ENCODE peak calls at places on chromosomes 16 and 17, in seven cellular contexts. S is transverse colon; I is effector memory CD4-positive, alpha-beta T cell; U is esophagus muscularis mucosa; Q is tibial nerve; B is astrocyte; E is small intestine. R is an unnamed sample. For H3K4me1 and H3K9me3, the result is how much of the 10 kb centered on the place peaks cover.

GRCh38 chr17:74994440-74994839 is 7.0 kb downstream of the CDR2L start:
- DNase-seq in S (no peak), I (no peak), U (no peak), Q (no peak), B (peak), E (no peak), R (no peak)

GRCh38 chr17:82324566-82325285 is 7.3 kb upstream of the CD7 start:
- DNase-seq in S (peak), I (no peak), U (no peak), Q (no peak), B (no peak), E (peak), R (peak)

GRCh38 chr17:43578699-43579569 is 32.8 kb upstream of the ETV4 start:
- DNase-seq in S (no peak), I (peak), U (no peak), Q (no peak), B (peak), E (peak), R (no peak)

GRCh38 chr16:24053325-24053946 is 202.7 kb upstream of the CACNG3 start:
- DNase-seq in S (no peak), I (no peak), U (no peak), Q (no peak), B (no peak), E (no peak), R (no peak)

GRCh38 chr17:78544876-78545755 is 32.1 kb downstream of the DNAH17 start:
- DNase-seq in S (no peak), I (no peak), U (peak), Q (no peak), B (no peak), E (no peak), R (no peak)

GRCh38 chr16:31099860-31100638 is 5.5 kb upstream of the VKORC1 start:
- DNase-seq in S (no peak), I (no peak), U (no peak), Q (no peak), B (peak), E (no peak), R (no peak)

GRCh38 chr17:74513987-74514631 is 17.2 kb downstream of the CD300LB start:
- DNase-seq in S (no peak), I (peak), U (peak), Q (peak), B (peak), E (no peak), R (no peak)

GRCh38 chr16:71311553-71312158 is 22.5 kb upstream of the CMTR2 start:
- DNase-seq in S (no peak), I (no peak), U (no peak), Q (no peak), B (no peak), E (peak), R (peak)

GRCh38 chr16:4091638-4092037 is 24.6 kb downstream of the ADCY9 start:
- DNase-seq in S (peak), I (no peak), U (no peak), Q (no peak), B (no peak), E (no peak), R (no peak)
- H3K4me1 ChIP-seq in S (under half), I (under half), U (under half), Q (under half), B (under half), E (under half), R (half or more)

GRCh38 chr16:48308535-48308934 is 61.2 kb upstream of the ABCC11 start:
- DNase-seq in S (no peak), I (no peak), U (no peak), Q (no peak), B (no peak), E (no peak), R (no peak)
- H3K9me3 ChIP-seq in S (under half), I (under half), U (under half), Q (half or more), B (under half), E (under half), R (under half)

DNA sequence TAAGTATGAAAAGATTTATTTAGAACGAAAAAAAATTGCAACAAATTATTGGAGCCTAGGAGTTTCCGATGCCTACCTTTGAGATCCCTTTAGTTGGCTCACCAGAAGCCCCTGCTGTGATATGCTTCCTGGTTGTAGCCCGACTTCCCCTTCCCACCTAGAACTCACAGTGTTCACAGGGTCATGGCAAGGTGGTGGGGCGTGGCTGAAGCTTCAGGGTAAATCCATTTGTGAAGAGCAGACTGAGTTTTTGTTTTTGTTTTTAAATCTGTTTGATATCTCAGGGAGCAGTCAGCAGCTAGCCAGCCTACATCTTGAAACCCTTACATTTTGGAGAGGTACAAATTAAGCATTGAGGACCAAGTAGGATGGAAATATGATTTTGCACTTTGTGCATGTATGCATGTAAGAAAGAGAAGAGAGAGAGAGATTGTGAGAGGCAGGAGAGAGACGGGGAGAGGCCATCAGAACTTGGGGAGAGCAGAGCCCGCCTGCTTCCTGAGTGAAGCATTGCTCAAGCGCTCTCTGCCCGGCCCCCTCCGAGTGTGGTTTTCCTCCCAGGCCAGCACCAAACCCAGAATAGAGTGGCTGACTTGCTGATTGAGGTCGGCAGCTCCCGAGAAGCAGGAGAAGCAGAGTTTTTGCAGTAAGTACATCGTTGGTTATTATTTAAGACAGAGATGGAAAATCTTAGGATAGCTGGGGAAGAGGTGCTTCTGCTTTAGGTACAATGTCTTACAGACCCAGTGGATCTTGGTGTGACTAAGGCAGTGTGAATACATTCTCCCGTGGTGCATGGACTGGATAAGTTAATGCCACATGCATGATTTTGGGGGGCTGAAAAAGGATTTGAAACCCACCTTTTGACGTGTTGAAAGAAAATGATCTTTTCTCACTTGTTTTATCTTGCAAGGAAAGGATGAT is 64.2 kb downstream of the SPECC1 start:
- DNase-seq in S (peak), I (no peak), U (no peak), Q (peak), B (peak), E (no peak), R (peak)
- H3K4me3 ChIP-seq in S (no peak), I (no peak), U (peak), Q (peak), B (no peak), E (no peak), R (no peak)

GRCh38 chr17:73359987-73360410 is 48.2 kb upstream of the CDC42EP4 start:
- DNase-seq in S (peak), I (no peak), U (no peak), Q (no peak), B (no peak), E (peak), R (peak)

GRCh38 chr17:73363788-73364522 is 52.2 kb upstream of the CDC42EP4 start:
- DNase-seq in S (no peak), I (no peak), U (no peak), Q (no peak), B (no peak), E (peak), R (no peak)

GRCh38 chr17:73360961-73361761 is 49.4 kb upstream of the CDC42EP4 start:
- DNase-seq in S (no peak), I (no peak), U (no peak), Q (no peak), B (no peak), E (no peak), R (no peak)

GRCh38 chr17:73365203-73365933 is 53.6 kb upstream of the CDC42EP4 start:
- DNase-seq in S (no peak), I (no peak), U (no peak), Q (no peak), B (no peak), E (no peak), R (no peak)

DNA sequence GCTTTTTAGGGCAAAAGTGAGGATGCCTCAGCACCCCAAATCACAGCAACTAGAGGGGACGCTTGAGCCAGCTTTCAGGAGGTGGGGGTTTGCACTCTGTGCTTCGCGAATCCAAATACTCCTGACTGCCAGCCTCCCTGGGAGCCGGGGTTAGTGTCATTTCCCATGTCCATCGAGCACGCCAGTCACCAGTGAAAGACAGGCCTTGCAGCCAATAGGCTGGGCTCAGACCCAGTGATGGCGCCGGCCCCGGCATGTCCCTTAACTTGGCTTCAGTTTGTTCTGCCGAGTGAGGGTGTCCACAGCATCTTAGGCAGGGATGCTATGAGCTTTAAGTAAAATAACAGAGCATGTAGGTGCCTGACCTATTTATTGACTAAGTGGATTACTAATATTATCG is 50.9 kb upstream of the CDC42EP4 start:
- DNase-seq in S (no peak), I (no peak), U (no peak), Q (no peak), B (no peak), E (no peak), R (no peak)
- H3K4me1 ChIP-seq in S (under half), I (under half), U (under half), Q (under half), B (under half), E (under half), R (under half)

GRCh38 chr16:16161319-16161718 is 62.0 kb downstream of the ABCC6 start:
- DNase-seq in S (no peak), I (no peak), U (no peak), Q (no peak), B (no peak), E (no peak), R (no peak)
- H3K9me3 ChIP-seq in S (under half), I (under half), U (under half), Q (under half), B (under half), E (under half), R (under half)

GRCh38 chr16:78242231-78242630 is 142.8 kb downstream of the WWOX start:
- DNase-seq in S (no peak), I (no peak), U (peak), Q (no peak), B (no peak), E (no peak), R (no peak)
- H3K4me3 ChIP-seq in S (no peak), I (no peak), U (no peak), Q (no peak), B (no peak), E (no peak), R (no peak)

DNA sequence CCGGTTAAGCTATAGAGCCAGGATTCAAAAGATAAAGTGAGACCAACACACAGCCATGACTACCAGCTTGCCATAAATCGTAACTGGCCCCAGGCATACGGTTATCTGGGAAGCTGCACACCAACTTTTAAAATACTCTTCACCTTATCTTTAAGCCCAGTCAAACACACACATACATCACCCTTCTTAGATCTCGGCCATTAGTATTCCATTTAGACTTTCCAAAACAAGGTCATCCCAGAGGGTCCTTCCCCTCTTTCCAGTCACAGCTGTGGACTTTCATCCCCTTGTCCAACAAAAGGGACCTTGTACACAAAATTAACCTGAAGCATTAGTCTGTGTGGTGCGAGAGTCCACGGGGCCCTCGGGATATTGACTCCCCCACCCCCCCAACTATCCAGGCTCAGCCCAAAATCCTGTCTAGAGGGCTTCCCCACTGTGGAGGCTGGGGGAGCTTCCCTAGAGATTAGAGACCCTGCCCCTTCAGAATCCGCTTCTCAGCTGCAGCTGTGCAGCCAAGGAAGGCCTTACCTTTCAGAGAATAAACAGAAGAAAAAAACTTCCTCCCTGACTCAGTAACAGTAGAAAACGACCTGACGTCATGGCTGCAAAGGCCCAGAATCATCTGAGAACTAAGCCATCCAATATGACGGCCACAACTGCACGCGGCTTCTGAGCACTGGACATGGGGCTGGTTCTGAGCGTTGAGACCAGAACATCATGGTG is 9.9 kb downstream of the ZFHX3 start:
- DNase-seq in S (no peak), I (no peak), U (no peak), Q (no peak), B (no peak), E (no peak), R (no peak)
- H3K4me1 ChIP-seq in S (under half), I (under half), U (under half), Q (under half), B (under half), E (under half), R (half or more)

GRCh38 chr16:912322-912683 is 58.5 kb downstream of the LMF1 start:
- DNase-seq in S (no peak), I (no peak), U (no peak), Q (no peak), B (no peak), E (no peak), R (no peak)
- H3K9me3 ChIP-seq in S (under half), I (under half), U (under half), Q (under half), B (under half), E (under half), R (under half)

GRCh38 chr17:38564254-38564605 is 41.5 kb downstream of the SRCIN1 start:
- DNase-seq in S (no peak), I (no peak), U (no peak), Q (no peak), B (no peak), E (no peak), R (no peak)
- H3K4me3 ChIP-seq in S (no peak), I (no peak), U (no peak), Q (no peak), B (no peak), E (no peak), R (no peak)

DNA sequence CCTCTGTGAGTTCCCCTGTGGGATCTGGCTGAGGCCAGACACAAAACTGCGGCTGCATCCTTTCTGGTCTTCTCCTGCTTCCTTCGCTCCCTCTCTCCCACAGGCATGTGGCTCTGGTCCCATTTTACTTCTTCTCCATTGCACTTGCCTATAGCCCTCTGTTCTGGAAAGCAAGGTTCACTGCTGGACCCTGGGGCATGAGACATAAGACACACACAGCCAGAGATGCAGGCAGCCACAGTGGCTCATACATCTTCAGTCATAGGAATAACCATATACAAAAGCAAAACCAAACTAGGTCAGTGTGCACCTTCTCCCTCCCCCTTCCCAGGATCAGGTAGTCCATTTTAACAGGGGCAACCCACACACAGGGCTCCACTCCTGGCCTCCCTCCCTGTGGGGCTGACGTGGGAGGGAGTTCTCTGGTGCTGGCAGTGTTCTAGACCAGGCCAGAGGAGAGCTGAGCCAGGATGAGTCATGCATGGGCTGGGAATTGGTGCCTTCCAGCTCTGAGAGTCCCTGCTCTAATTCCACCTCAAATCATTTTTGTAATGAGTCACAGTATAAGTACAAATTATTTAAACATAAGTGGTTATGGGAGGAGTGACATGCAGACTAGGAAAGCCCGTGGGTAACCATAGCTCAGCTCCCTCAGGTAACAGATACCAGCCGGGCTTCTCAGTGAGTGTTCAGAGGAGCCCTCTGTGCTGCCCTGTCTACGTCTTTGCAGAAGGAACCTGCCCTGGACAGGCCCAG is 58.0 kb downstream of the ASIC2 start:
- DNase-seq in S (peak), I (no peak), U (no peak), Q (peak), B (peak), E (peak), R (peak)
- H3K4me1 ChIP-seq in S (under half), I (under half), U (under half), Q (under half), B (under half), E (under half), R (under half)

R was measured in thyroid gland.